ENCODE peak calls at places on chromosomes 7 and 10, in six cellular contexts. I, R, H, P, G and L are unnamed samples.
A peak's percentile ranks its signal among the peaks of the same experiment; 100 is the strongest.

GRCh38 chr7:106872763-106873162 is 7.7 kb downstream of the PIK3CG start:
- DNase-seq in H (no peak), P (no peak), R (no peak), I (no peak), G (no peak), L (no peak)

GRCh38 chr7:115707684-115708341 is 322.8 kb downstream of the TFEC start:
- DNase-seq in P (no peak), R (no peak), G (peak; percentile 47), H (no peak), I (peak; percentile 3), L (no peak)

GRCh38 chr10:38979535-38979934 is 885.4 kb downstream of the ZNF37A start:
- DNase-seq in I (no peak), H (no peak), P (no peak), G (no peak), R (no peak), L (no peak)

GRCh38 chr7:1697499-1698125 is 27.5 kb downstream of the ELFN1 start:
- DNase-seq in I (no peak), R (no peak), G (no peak), P (no peak), H (peak; percentile 5), L (no peak)

GRCh38 chr7:27680610-27681009 is 17.9 kb upstream of the HIBADH start:
- DNase-seq in H (no peak), R (no peak), I (no peak), G (no peak), P (no peak), L (no peak)

GRCh38 chr7:19333706-19334105 is 188.5 kb upstream of the FERD3L start:
- DNase-seq in P (no peak), R (no peak), G (no peak), H (no peak), I (no peak), L (no peak)

GRCh38 chr10:92541583-92541982 is 32.3 kb downstream of the IDE start:
- DNase-seq in I (no peak), R (no peak), G (no peak), H (no peak), P (no peak), L (no peak)

GRCh38 chr7:143172354-143172753 is 10.9 kb upstream of the TAS2R39 start:
- DNase-seq in I (no peak), P (no peak), R (no peak), H (peak; percentile 50), G (no peak), L (peak; percentile 80)

GRCh38 chr7:128781126-128781525 is 5.5 kb upstream of the OPN1SW start:
- DNase-seq in R (no peak), P (no peak), H (peak; percentile 51), I (peak; percentile 80), G (no peak), L (no peak)

GRCh38 chr10:69974551-69975155 is 78.0 kb upstream of the MACROH2A2 start:
- DNase-seq in G (peak; percentile 76), I (peak; percentile 81), R (peak; percentile 94), P (no peak), H (no peak), L (no peak)

GRCh38 chr10:17506390-17506789 is 52.0 kb upstream of the ST8SIA6 start:
- DNase-seq in G (no peak), R (no peak), P (no peak), H (no peak), I (no peak), L (no peak)

GRCh38 chr10:30831876-30832726 is 199.6 kb downstream of the ZNF438 start:
- DNase-seq in R (no peak), G (no peak), H (no peak), P (no peak), I (no peak), L (no peak)

GRCh38 chr10:35546824-35547225 is 58.3 kb upstream of the GJD4 start:
- DNase-seq in G (no peak), P (no peak), I (peak; percentile 94), H (no peak), R (no peak), L (peak; percentile 72)

GRCh38 chr10:65548046-65548445 is 1377.8 kb upstream of the LRRTM3 start:
- DNase-seq in H (no peak), G (no peak), P (no peak), I (no peak), R (no peak), L (no peak)

DNA sequence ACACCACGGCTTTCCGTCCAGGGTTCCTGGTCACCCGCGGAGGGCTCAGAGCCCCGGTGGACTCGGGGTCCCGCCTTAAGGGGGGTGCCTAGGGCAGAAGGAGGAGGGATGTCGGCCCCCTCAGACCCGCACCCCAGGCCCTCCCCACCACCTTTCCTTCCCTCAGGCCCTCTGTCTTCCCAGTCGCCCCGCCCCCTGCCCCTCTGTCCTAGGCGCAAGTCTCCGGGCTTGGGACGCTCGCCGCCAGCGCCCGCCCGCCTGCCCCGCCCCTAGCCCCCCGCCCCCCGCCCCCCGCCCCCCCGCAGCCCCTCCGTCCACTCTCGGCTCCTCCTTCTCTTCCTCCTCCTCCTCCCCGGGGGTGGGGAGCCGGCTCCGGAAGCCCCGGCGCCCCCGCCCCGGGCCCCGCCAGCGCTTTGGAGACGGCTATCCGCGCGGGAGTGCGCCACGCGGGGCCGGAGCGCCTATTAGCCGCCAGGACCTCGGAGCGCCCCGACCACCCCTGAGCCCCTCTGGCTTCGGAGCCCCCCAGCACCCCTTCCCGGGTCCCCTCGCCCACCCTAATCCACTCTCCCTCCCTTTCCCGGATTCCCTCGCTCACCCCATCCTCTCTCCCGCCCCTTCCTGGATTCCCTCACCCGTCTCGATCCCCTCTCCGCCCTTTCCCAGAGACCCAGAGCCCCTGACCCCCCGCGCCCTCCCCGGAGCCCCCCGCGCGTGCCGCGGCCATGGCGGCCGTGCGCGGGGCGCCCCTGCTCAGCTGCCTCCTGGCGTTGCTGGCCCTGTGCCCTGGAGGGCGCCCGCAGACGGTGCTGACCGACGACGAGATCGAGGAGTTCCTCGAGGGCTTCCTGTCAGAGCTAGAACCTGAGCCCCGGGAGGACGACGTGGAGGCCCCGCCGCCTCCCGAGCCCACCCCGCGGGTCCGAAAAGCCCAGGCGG is at the start of gene AEBP1:
- DNase-seq in R (no peak), P (no peak), H (no peak), G (peak; percentile 63), I (peak; percentile 46), L (no peak)
- TF ChIP-seq CTCF in R (no peak), P (no peak), H (no peak), G (peak; percentile 28), I (no peak), L (no peak)

GRCh38 chr10:97197030-97197500 is 11.3 kb upstream of the SLIT1 start:
- DNase-seq in R (no peak), P (no peak), I (no peak), G (no peak), H (no peak), L (no peak)
- H3K4me3 ChIP-seq in R (no peak overlapping the region), P (peak overlapping the region; percentile 86), I (no peak overlapping the region), G (no peak overlapping the region), H (no peak overlapping the region), L (no peak overlapping the region)

DNA sequence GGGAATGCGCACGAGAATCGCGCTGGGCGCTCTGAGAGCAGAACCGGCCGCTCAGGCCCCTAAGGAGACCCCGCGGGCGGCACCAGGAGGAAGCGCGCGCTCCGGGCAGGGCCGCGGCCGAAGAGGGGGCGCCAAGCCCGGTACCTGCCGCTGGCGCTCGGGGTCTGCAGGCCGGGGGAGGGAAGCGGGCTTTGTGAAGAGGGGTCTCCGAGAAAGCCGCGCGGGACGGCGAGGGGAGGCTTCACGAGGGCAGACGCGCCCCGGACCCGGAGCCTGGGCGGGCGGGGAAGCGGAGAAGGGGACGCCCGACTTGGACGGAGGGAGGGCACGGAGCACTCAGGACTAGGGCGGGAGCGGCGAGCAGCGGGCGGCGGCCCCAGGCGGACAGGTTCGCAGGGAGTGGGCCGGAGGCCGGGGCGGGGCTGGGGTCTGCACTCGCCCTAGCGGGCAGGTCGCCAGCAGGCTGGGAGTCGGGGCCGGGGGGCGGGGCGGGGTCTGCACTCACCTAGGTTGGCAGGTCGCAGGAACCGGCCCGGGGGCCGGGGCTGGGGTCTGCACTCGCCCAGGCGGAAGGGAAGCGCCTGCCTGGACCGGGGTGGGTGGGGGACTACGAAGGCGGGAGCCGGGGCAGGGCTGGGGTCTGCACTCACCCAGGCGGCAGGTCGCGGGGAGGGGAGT is 827 bp downstream of the ESYT2 start:
- DNase-seq in R (no peak), H (no peak), I (peak; percentile 30), P (peak; percentile 9), G (peak; percentile 48), L (no peak)
- TF ChIP-seq CTCF in R (no peak), H (no peak), I (peak; percentile 5), P (no peak), G (no peak), L (no peak)

DNA sequence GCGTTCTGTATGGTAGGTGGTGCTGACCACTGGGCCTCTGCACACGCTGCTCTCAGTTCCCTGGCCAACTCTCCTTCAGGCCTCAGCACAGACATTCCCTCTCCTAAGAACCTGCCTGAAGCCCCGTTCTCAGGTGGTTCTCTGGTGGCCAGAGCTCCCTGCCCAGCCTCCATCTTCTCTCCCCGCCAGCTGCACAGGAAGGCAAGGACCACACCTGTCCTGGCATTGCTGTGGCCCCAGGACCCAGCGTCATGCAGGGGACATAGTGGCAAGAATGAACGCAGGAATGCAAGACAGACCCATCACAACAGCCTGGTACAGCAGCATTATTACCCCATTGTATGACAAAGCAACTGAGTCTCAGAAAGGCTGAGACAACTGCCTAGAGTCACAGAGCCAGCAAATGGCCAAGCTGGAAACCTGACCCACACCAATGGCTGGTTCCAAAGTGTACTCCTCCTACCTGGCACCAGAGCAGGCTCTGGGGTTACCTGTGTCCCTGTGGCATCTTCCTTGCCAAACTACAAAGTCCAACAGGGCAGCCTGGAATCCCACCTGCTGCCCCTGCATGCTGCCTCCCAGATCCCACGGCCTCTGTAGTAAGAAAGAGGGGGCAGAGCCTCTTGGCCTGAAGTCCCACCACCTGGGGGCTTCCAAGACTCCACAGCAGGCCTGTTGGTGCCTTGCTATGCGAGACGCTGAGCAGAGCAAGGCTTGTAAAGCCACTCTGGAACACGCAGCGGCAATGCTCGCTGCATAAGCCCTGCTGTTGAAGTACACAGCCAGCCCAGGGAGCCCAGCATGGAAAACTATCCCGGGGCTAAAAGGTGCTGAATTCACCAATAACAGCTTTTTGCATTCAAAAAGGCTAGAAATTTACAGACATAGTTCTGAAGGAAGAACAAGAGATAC is 73.3 kb downstream of the CHST15 start:
- DNase-seq in H (no peak), R (no peak), P (no peak), G (no peak), I (no peak), L (no peak)
- H3K4me3 ChIP-seq in H (no peak overlapping the region), R (no peak overlapping the region), P (no peak overlapping the region), G (no peak overlapping the region), I (no peak overlapping the region), L (no peak overlapping the region)

GRCh38 chr7:43292384-43292783 is 179.9 kb downstream of the HECW1 start:
- DNase-seq in I (no peak), G (no peak), H (no peak), P (no peak), R (no peak), L (no peak)
- TF ChIP-seq CTCF in I (no peak), G (no peak), H (no peak), P (no peak), R (no peak), L (no peak)

GRCh38 chr10:116627386-116627933 is 6.7 kb downstream of the PNLIPRP2 start:
- DNase-seq in H (no peak), I (peak; percentile 1), P (no peak), R (no peak), G (peak; percentile 77), L (no peak)
- H3K4me3 ChIP-seq in H (no peak overlapping the region), I (no peak overlapping the region), P (no peak overlapping the region), R (peak overlapping the region; percentile 11), G (peak overlapping the region; percentile 66), L (no peak overlapping the region)

DNA sequence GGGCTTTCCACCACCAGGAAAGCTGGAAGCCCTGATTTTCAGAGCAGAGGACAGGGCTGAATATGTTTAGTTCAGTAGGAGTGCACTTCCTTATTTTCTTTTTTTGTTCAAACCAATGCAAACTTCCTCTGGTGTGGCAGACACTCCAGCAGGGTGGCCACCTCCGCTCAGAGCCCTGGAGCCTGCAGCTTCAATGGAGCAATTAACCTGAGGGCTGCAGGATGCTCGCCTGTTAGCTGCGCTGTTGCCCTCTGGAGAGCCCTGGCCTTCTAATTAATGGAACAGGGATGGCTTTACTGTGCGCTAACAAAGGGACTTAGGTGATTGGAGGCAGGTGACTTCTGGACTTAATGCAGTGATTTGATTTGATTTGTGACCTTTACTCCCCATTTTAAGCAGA is 122.8 kb upstream of the CTBP2 start:
- DNase-seq in P (no peak), R (no peak), H (no peak), I (no peak), G (peak; percentile 27), L (no peak)
- TF ChIP-seq CTCF in P (no peak), R (no peak), H (no peak), I (no peak), G (peak; percentile 26), L (no peak)